ENCODE peak calls at places on chromosomes 4 and X, in four cellular contexts. V, H, F and D are unnamed samples.

GRCh38 chr4:25002679-25003078 is 28.1 kb downstream of the LGI2 start:
- DNase-seq in F (no peak), V (no peak), H (no peak), D (no peak)

GRCh38 chrX:120560405-120560841 is 339 bp downstream of the CUL4B start:
- DNase-seq in F (peak), H (no peak), V (peak), D (no peak)

GRCh38 chr4:107736924-107737448 is 17.0 kb upstream of the PAPSS1 start:
- DNase-seq in V (peak), H (peak), F (peak), D (peak)

GRCh38 chrX:110381216-110381615 is 22.6 kb downstream of the RTL9 start:
- DNase-seq in H (no peak), F (no peak), V (no peak), D (no peak)

GRCh38 chr4:186724048-186724860 is 598 bp upstream of the FAT1 start:
- DNase-seq in F (no peak), V (no peak), H (peak), D (peak)

GRCh38 chr4:75672461-75673026 is 667 bp downstream of the G3BP2 start:
- DNase-seq in H (peak), F (peak), V (peak), D (peak)

GRCh38 chr4:26717332-26717731 is 133.4 kb downstream of the TBC1D19 start:
- DNase-seq in F (no peak), V (no peak), H (no peak), D (no peak)

GRCh38 chr4:53012738-53013137 is 150.6 kb downstream of the RASL11B start:
- DNase-seq in F (peak), H (no peak), V (peak), D (no peak)

GRCh38 chr4:154854362-154854761 is 73.3 kb downstream of the RBM46 start:
- DNase-seq in V (no peak), F (no peak), H (no peak), D (no peak)

GRCh38 chrX:39261446-39262147 is 460.3 kb downstream of the MID1IP1 start:
- DNase-seq in H (no peak), V (peak), F (no peak), D (peak)

GRCh38 chrX:123817288-123817894 is 42.5 kb upstream of the XIAP start:
- DNase-seq in F (no peak), V (no peak), H (no peak), D (no peak)

GRCh38 chr4:159777689-159778088 is 674.8 kb downstream of the RAPGEF2 start:
- DNase-seq in F (no peak), V (no peak), H (no peak), D (no peak)

GRCh38 chrX:83469551-83469950 is 38.5 kb upstream of the POU3F4 start:
- DNase-seq in V (no peak), F (no peak), H (no peak), D (peak)

GRCh38 chrX:2502120-2502667 is 1.4 kb upstream of the DHRSX start:
- DNase-seq in H (no peak), F (no peak), V (no peak), D (no peak)

GRCh38 chr4:112266823-112267222 is 18.9 kb downstream of the TIFA start:
- DNase-seq in F (no peak), H (no peak), V (no peak), D (no peak)

GRCh38 chrX:65266482-65266881 is 268.1 kb downstream of the LAS1L start:
- DNase-seq in V (no peak), H (no peak), F (no peak), D (no peak)

GRCh38 chr4:184648220-184649025 is 824 bp downstream of the CASP3 start:
- DNase-seq in F (peak), H (peak), V (peak), D (peak)

GRCh38 chr4:109803924-109804571 is 2.2 kb upstream of the CFI start:
- DNase-seq in F (no peak), V (no peak), H (no peak), D (peak)

GRCh38 chr4:8019396-8020365 is 80.0 kb upstream of the AFAP1 start:
- DNase-seq in V (no peak), H (no peak), F (no peak), D (peak)

GRCh38 chrX:12950851-12951589 is 23.9 kb upstream of the TMSB4X start:
- DNase-seq in V (peak), F (peak), H (no peak), D (peak)

GRCh38 chr4:158729716-158730559 is 6.7 kb upstream of the PPID start:
- DNase-seq in F (peak), H (peak), V (peak), D (peak)

GRCh38 chr4:8911311-8912088 is 39.9 kb upstream of the HMX1 start:
- DNase-seq in H (peak), F (no peak), V (peak), D (peak)

GRCh38 chr4:4694296-4694772 is 152.5 kb upstream of the STX18 start:
- DNase-seq in V (no peak), F (no peak), H (no peak), D (peak)

GRCh38 chr4:1463088-1463926 is 57.1 kb upstream of the NKX1-1 start:
- DNase-seq in H (no peak), V (no peak), F (no peak), D (no peak)

GRCh38 chr4:54961357-54961975 is 163.9 kb downstream of the KDR start:
- DNase-seq in H (no peak), F (no peak), V (no peak), D (no peak)